ENCODE peak calls at places on chromosomes 1 and 21, in five cellular contexts. J, Q, T, G and R are unnamed samples.

GRCh38 chr1:209756608-209757445 is 974 bp downstream of the TRAF3IP3 start:
- DNase-seq in J (no peak), T (no peak), Q (no peak), G (peak; percentile 52), R (no peak)

GRCh38 chr1:90761156-90761555 is 44.1 kb upstream of the BARHL2 start:
- DNase-seq in J (no peak), G (no peak), Q (no peak), T (no peak), R (no peak)

GRCh38 chr1:164560504-164560903 is 1.5 kb downstream of the PBX1 start:
- DNase-seq in T (no peak), Q (no peak), J (peak; percentile 19), G (no peak), R (no peak)

GRCh38 chr1:86419277-86419903 is 4.6 kb upstream of the CLCA2 start:
- DNase-seq in T (peak; percentile 33), G (peak; percentile 65), Q (peak; percentile 15), J (peak; percentile 45), R (no peak)

GRCh38 chr1:164855930-164856329 is 296.9 kb downstream of the PBX1 start:
- DNase-seq in J (no peak), Q (no peak), G (no peak), T (no peak), R (no peak)

GRCh38 chr1:116425987-116426386 is 52.9 kb downstream of the ATP1A1 start:
- DNase-seq in Q (no peak), J (no peak), T (no peak), G (no peak), R (no peak)

GRCh38 chr1:9797049-9797448 is 26.7 kb downstream of the CLSTN1 start:
- DNase-seq in J (no peak), G (no peak), Q (no peak), T (no peak), R (no peak)

GRCh38 chr1:40901886-40902633 is 39.9 kb upstream of the CITED4 start:
- DNase-seq in J (peak; percentile 70), T (peak; percentile 85), Q (no peak), G (no peak), R (peak; percentile 99)

GRCh38 chr1:226863446-226863845 is 7.0 kb upstream of the PSEN2 start:
- DNase-seq in Q (no peak), G (no peak), T (peak; percentile 75), J (peak; percentile 52), R (no peak)

GRCh38 chr1:209443361-209443931 is 140.1 kb upstream of the CAMK1G start:
- DNase-seq in Q (no peak), J (no peak), T (no peak), G (no peak), R (no peak)

GRCh38 chr1:95042286-95042685 is 30.5 kb downstream of the ALG14 start:
- DNase-seq in T (peak; percentile 69), Q (peak; percentile 38), J (peak; percentile 82), G (no peak), R (no peak)

GRCh38 chr1:9115656-9116205 is 13.2 kb downstream of the GPR157 start:
- DNase-seq in G (no peak), Q (peak; percentile 36), T (peak; percentile 15), J (peak; percentile 52), R (no peak)

GRCh38 chr1:35631396-35631795 is 9.9 kb downstream of the PSMB2 start:
- DNase-seq in G (no peak), Q (no peak), T (no peak), J (no peak), R (no peak)

GRCh38 chr1:233815865-233816264 is 88.6 kb upstream of the SLC35F3 start:
- DNase-seq in J (no peak), T (no peak), Q (no peak), G (no peak), R (no peak)

GRCh38 chr1:94778808-94779207 is 41.3 kb upstream of the SLC44A3 start:
- DNase-seq in G (no peak), T (no peak), J (no peak), Q (no peak), R (no peak)

GRCh38 chr1:110898734-110899457 is 25.9 kb downstream of the CD53 start:
- DNase-seq in Q (no peak), J (no peak), G (no peak), T (no peak), R (no peak)

GRCh38 chr1:170530972-170531757 is 801 bp upstream of the GORAB start:
- DNase-seq in T (peak; percentile 56), G (no peak), Q (no peak), J (peak; percentile 27), R (no peak)

GRCh38 chr21:46518983-46519583 is 60.4 kb downstream of the DIP2A start:
- DNase-seq in G (no peak), J (peak; percentile 18), Q (no peak), T (no peak), R (no peak)

GRCh38 chr1:206507395-206508129 is at the start of gene RASSF5:
- DNase-seq in G (no peak), T (peak; percentile 77), Q (peak; percentile 51), J (peak; percentile 61), R (no peak)

GRCh38 chr1:80645621-80646020 is 1155.1 kb upstream of the ADGRL2 start:
- DNase-seq in T (no peak), G (no peak), J (no peak), Q (no peak), R (no peak)

GRCh38 chr21:21010698-21011097 is 12.5 kb downstream of the NCAM2 start:
- DNase-seq in T (no peak), J (no peak), G (no peak), Q (no peak), R (no peak)

GRCh38 chr21:33096426-33096825 is 26.5 kb downstream of the OLIG1 start:
- DNase-seq in Q (no peak), J (no peak), T (no peak), G (peak; percentile 4), R (no peak)

GRCh38 chr1:91803847-91804545 is 82.0 kb downstream of the TGFBR3 start:
- DNase-seq in Q (no peak), G (peak; percentile 22), T (peak; percentile 40), J (no peak), R (no peak)

GRCh38 chr1:47931395-47931794 is 65.8 kb downstream of the TRABD2B start:
- DNase-seq in Q (no peak), J (no peak), G (peak; percentile 17), T (no peak), R (peak; percentile 48)

GRCh38 chr1:65979145-65979544 is 186.4 kb downstream of the PDE4B start:
- DNase-seq in Q (peak; percentile 50), T (peak; percentile 33), J (peak; percentile 84), G (no peak), R (no peak)

GRCh38 chr1:101820080-101820479 is 176.6 kb downstream of the OLFM3 start:
- DNase-seq in J (peak; percentile 41), Q (peak; percentile 68), G (peak; percentile 10), T (peak; percentile 30), R (no peak)

GRCh38 chr1:45216200-45216541 is 9.8 kb upstream of the ZSWIM5 start:
- DNase-seq in J (no peak), Q (no peak), T (no peak), G (no peak), R (no peak)

GRCh38 chr1:92465256-92465647 is 21.5 kb downstream of the GFI1 start:
- DNase-seq in Q (no peak), J (no peak), T (no peak), G (no peak), R (no peak)

GRCh38 chr1:13760921-13761320 is 60.9 kb downstream of the PRDM2 start:
- DNase-seq in J (no peak), G (no peak), T (no peak), Q (no peak), R (no peak)
- H3K27ac ChIP-seq in J (no peak overlapping the region), G (no peak overlapping the region), T (no peak overlapping the region), Q (no peak overlapping the region), R (no peak overlapping the region)

GRCh38 chr1:161198877-161199431 is at the start of gene ADAMTS4:
- DNase-seq in T (peak; percentile 91), G (no peak), J (peak; percentile 84), Q (peak; percentile 65), R (no peak)
- H3K4me2 ChIP-seq in T (peak within 1 kb of the TSS; percentile 98), G (no peak within 1 kb of the TSS), J (peak within 1 kb of the TSS; percentile 97), Q (peak within 1 kb of the TSS; percentile 76), R (peak within 1 kb of the TSS; percentile 27)

GRCh38 chr1:211328866-211329265 is 2.2 kb downstream of the TRAF5 start:
- DNase-seq in Q (no peak), J (no peak), T (no peak), G (peak; percentile 28), R (no peak)

GRCh38 chr1:211327341-211327921 is 798 bp downstream of the TRAF5 start:
- DNase-seq in J (peak; percentile 65), G (peak; percentile 59), T (peak; percentile 85), Q (peak; percentile 67), R (no peak)

GRCh38 chr1:211326528-211327340 is at the start of gene TRAF5:
- DNase-seq in T (peak; percentile 72), Q (peak; percentile 77), G (peak; percentile 65), J (peak; percentile 59), R (no peak)

GRCh38 chr1:211329764-211330201 is 3.1 kb downstream of the TRAF5 start:
- DNase-seq in Q (no peak), J (no peak), G (peak; percentile 83), T (no peak), R (no peak)

DNA sequence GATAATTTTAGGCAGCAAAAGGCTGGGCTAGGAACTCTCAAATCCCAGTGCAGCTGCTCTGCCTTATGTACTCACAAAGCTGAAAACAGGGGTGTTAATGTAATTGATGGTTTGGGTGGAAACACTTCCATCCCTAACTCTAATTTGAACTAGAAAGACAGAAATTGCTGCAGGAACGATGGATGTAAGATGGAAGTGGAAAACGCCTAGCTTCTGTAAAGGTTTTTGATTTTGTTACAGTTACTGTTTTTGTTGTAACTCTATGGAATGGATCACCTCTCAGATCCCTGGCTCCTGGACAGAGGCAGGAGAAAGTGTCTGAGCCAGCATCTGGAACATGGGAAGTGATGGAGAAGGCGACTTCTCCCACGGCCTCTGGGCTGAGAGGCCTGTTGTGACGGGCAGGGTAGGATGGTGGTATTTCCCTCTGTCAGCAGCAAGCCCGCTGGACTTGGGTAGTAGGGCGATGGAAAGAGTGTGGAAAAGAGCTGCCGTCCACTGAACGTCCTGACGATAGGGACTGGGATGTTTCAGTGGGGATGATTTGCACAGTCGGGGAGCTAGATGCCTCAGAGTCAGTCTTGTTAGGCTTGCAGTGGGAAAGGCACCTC is 1.6 kb downstream of the TRAF5 start:
- DNase-seq in G (no peak), T (no peak), J (no peak), Q (no peak), R (no peak)
- H3K4me3 ChIP-seq in G (peak overlapping the region; percentile 89), T (peak overlapping the region; percentile 80), J (peak overlapping the region; percentile 73), Q (no peak overlapping the region), R (no peak overlapping the region)

DNA sequence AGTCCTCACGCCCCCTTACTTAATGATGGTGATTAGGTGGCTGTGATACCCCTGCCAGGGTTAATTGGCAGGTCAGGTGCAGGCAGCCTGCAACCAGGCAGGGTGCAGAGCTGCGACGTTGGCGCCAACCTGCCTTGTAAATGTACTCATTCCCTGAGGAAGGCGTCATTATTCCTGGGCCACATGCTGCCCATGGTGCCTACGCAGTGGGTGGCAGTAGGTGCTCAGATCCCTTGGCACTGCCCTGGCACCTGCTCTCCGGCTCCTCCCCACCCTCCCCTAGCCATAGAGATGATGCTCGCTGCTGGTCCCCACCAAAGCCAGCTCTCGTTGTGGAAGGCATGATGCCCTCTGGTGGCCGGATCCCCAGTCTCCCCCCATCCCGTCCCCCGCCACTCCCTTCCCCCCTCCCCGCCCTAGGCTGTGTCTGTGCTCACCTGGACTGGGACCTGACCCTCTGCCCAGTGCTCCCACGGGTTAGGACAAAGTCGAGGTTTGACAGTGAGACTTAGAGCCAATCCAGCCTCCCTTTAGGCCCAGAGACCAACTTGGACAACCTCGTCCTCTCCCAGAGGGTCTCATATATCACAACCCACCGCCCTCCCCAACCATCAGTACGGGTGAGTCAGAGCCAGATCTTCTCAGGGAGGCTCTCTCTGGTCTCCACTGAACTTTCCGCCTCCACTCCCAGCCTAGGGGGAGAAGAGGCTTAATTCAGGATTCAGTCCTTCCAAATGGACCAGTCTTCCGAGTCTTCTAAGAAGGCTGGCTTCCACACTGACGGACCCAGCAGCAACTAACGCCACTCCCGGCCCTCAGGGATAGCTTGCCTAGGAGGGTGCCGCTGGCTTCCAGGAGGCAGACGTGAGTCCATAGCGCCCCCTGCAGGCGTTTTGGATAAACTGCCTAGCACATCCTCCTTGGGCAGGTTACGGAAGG is 5.7 kb downstream of the KRTCAP2 start:
- DNase-seq in Q (peak; percentile 94), G (peak; percentile 91), T (peak; percentile 86), J (peak; percentile 83), R (peak; percentile 68)
- H3K27ac ChIP-seq in Q (peak overlapping the region; percentile 27), G (no peak overlapping the region), T (no peak overlapping the region), J (no peak overlapping the region), R (no peak overlapping the region)